ENCODE peak calls at places on chromosomes 5 and 9, in ten cellular contexts. Y, N, V, Q, U, F, T, S, D and E are unnamed samples.

GRCh38 chr9:27125936-27126335 is 16.9 kb downstream of the TEK start:
- DNase-seq in Y (no peak), N (no peak), V (no peak), Q (no peak), U (no peak), F (peak), T (no peak), S (no peak), D (no peak), E (no peak)

GRCh38 chr9:71254592-71255277 is 133.3 kb upstream of the TRPM3 start:
- DNase-seq in Y (no peak), N (no peak), V (no peak), Q (no peak), U (no peak), F (no peak), T (no peak), S (no peak), D (no peak), E (no peak)

GRCh38 chr5:82717734-82718133 is 359.5 kb downstream of the TMEM167A start:
- DNase-seq in Y (no peak), N (no peak), V (no peak), Q (no peak), U (no peak), F (no peak), T (no peak), S (no peak), D (no peak), E (no peak)

GRCh38 chr9:3241290-3241689 is 284.5 kb downstream of the RFX3 start:
- DNase-seq in Y (no peak), N (no peak), V (no peak), Q (no peak), U (no peak), F (no peak), T (no peak), S (peak), D (no peak), E (no peak)

GRCh38 chr5:9765421-9765820 is 135.3 kb upstream of the TAS2R1 start:
- DNase-seq in Y (no peak), N (no peak), V (no peak), Q (no peak), U (no peak), F (no peak), T (no peak), S (no peak), D (no peak), E (peak)

GRCh38 chr5:157750320-157750719 is 6.8 kb downstream of the LSM11 start:
- DNase-seq in Y (no peak), N (no peak), V (no peak), Q (no peak), U (no peak), F (peak), T (no peak), S (peak), D (no peak), E (peak)

GRCh38 chr5:82334856-82335255 is 56.7 kb upstream of the RPS23 start:
- DNase-seq in Y (peak), N (no peak), V (no peak), Q (no peak), U (no peak), F (peak), T (no peak), S (peak), D (no peak), E (peak)

GRCh38 chr5:171520300-171521170 is 101.1 kb downstream of the FGF18 start:
- DNase-seq in Y (no peak), N (no peak), V (no peak), Q (no peak), U (peak), F (peak), T (no peak), S (peak), D (peak), E (no peak)

GRCh38 chr5:66860199-66860975 is 264.2 kb downstream of the MAST4 start:
- DNase-seq in Y (no peak), N (no peak), V (no peak), Q (no peak), U (no peak), F (peak), T (no peak), S (peak), D (peak), E (no peak)

GRCh38 chr5:180352116-180352975 is 790 bp downstream of the GFPT2 start:
- DNase-seq in Y (no peak), N (no peak), V (peak), Q (no peak), U (peak), F (no peak), T (no peak), S (peak), D (no peak), E (no peak)

GRCh38 chr5:68641211-68641610 is 425.7 kb downstream of the PIK3R1 start:
- DNase-seq in Y (no peak), N (no peak), V (no peak), Q (no peak), U (no peak), F (no peak), T (no peak), S (no peak), D (no peak), E (no peak)

GRCh38 chr9:2229109-2229733 is 214.1 kb downstream of the SMARCA2 start:
- DNase-seq in Y (no peak), N (no peak), V (no peak), Q (no peak), U (no peak), F (no peak), T (no peak), S (no peak), D (no peak), E (no peak)

GRCh38 chr9:2230362-2230761 is 215.2 kb downstream of the SMARCA2 start:
- DNase-seq in Y (no peak), N (no peak), V (no peak), Q (no peak), U (no peak), F (no peak), T (no peak), S (no peak), D (no peak), E (no peak)

GRCh38 chr9:2227468-2227867 is 212.3 kb downstream of the SMARCA2 start:
- DNase-seq in Y (peak), N (no peak), V (peak), Q (no peak), U (no peak), F (peak), T (no peak), S (peak), D (no peak), E (no peak)

GRCh38 chr9:2228641-2229040 is 213.5 kb downstream of the SMARCA2 start:
- DNase-seq in Y (no peak), N (no peak), V (no peak), Q (no peak), U (no peak), F (no peak), T (no peak), S (no peak), D (no peak), E (no peak)

DNA sequence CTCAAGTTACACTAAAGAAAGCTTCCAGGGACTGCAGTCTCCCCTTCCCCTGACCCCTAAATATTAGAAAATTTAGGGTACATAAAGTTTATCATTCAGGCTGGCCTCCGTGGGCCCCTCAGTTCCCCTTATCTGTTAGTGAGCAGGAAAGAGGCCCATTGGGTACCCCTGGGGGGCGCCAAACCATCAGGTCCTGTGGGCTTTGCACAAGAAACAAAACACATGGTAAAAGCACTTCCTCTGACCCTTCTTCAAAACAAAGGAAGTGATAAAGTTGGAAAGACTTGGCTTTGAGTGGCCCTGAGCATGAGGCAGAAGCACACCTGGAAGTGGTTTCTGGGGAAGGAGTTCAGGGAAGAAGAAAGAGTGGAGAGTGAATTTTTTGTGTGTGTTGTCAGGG is 213.0 kb downstream of the SMARCA2 start:
- DNase-seq in Y (no peak), N (no peak), V (peak), Q (no peak), U (no peak), F (no peak), T (no peak), S (peak), D (peak), E (no peak)
- TF ChIP-seq CTCF in Y (peak), N (no peak), V (no peak), Q (no peak), U (peak), F (peak), T (no peak), S (peak), D (peak), E (peak)

GRCh38 chr5:149829954-149830353 is 99.8 kb downstream of the PPARGC1B start:
- DNase-seq in Y (no peak), N (no peak), V (no peak), Q (no peak), U (no peak), F (no peak), T (no peak), S (peak), D (no peak), E (no peak)
- TF ChIP-seq CTCF in Y (peak), N (no peak), V (no peak), Q (no peak), U (peak), F (peak), T (peak), S (peak), D (no peak), E (peak)

GRCh38 chr9:21968331-21969010 is 25.7 kb downstream of the CDKN2A start:
- DNase-seq in Y (no peak), N (no peak), V (no peak), Q (no peak), U (no peak), F (no peak), T (peak), S (peak), D (peak), E (no peak)
- TF ChIP-seq CTCF in Y (no peak), N (no peak), V (no peak), Q (no peak), U (no peak), F (no peak), T (no peak), S (no peak), D (no peak), E (peak)

DNA sequence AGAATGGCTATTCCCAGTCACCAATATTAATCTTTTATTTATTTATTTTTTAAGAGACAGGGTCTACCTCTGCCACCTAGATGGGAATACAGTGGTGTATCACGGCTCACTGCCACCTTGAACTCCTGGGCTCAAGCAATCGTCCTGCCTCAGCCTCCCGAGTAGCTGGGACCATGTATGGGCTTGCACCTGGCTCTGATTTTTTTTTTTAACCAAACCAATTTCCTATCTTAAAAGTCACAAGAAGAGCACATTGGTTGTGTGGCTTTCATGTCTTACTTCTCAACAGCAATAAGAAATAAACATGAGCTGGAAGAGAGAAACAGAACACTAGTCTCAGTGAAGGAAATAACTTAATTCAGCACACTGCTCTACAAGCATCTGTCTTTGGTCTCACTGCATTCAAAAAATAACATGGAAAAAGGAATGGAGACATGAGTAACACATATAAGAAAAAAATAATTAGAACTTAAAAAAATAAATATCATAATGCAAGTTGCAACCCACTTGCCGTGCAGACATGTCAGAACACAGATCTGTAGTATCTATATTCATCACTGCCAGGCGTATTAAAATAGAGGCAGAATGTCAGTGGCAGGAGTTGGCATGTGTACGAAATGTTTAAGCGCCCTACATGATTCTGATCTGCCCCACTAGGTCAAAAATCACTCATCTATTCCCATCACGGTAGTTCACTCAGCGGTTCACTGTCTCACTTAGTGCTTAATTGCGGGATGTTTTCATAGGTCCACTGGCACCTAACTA is 66.4 kb downstream of the EFNA5 start:
- DNase-seq in Y (no peak), N (no peak), V (no peak), Q (no peak), U (no peak), F (no peak), T (no peak), S (no peak), D (no peak), E (no peak)
- TF ChIP-seq CTCF in Y (no peak), N (no peak), V (no peak), Q (no peak), U (no peak), F (no peak), T (no peak), S (no peak), D (no peak), E (no peak)

DNA sequence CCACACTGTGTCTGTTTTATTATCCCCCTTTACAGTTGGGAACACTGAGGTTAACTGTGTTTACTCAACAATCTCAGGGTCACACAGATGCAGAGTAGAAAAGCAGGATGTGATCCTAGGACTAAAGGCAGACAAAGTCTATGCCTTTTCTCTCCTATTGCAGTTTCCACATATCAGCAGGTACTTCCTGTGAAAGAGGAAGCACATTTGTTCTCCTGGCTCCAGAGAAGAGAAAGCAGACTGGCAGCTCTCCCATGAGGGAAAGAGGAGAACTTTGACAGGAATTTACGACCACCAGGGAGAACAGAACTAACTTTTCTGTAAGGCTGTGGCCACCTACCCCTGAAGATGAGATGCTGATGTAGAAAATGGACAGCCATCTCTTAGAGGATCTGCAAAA is 84.2 kb upstream of the TNC start:
- DNase-seq in Y (no peak), N (no peak), V (no peak), Q (no peak), U (no peak), F (no peak), T (no peak), S (no peak), D (no peak), E (no peak)
- TF ChIP-seq CTCF in Y (no peak), N (no peak), V (no peak), Q (no peak), U (no peak), F (no peak), T (no peak), S (no peak), D (no peak), E (no peak)

GRCh38 chr9:83396813-83397212 is 141.4 kb downstream of the FRMD3 start:
- DNase-seq in Y (no peak), N (no peak), V (no peak), Q (no peak), U (no peak), F (no peak), T (no peak), S (no peak), D (no peak), E (no peak)
- TF ChIP-seq CTCF in Y (no peak), N (no peak), V (no peak), Q (no peak), U (no peak), F (no peak), T (no peak), S (no peak), D (no peak), E (no peak)